ENCODE peak calls at places on chromosomes 11 and 22, in seven cellular contexts. One of them, this sample, is unnamed.

GRCh38 chr22:39309364-39309861 is 10.0 kb downstream of the RPL3 start:
- DNase-seq in HFF-Myc: no peak
- DNase-seq in Peyer's patch: no peak
- DNase-seq in right atrium auricular region: peak
- DNase-seq in astrocyte of the cerebellum: no peak
- DNase-seq in ascending aorta: no peak
- DNase-seq in H1: peak
- DNase-seq in this sample: no peak

GRCh38 chr22:24585927-24586546 is 6.8 kb downstream of the LRRC75B start:
- DNase-seq in right atrium auricular region: no peak
- DNase-seq in ascending aorta: no peak
- DNase-seq in HFF-Myc: no peak
- DNase-seq in H1: no peak
- DNase-seq in astrocyte of the cerebellum: no peak
- DNase-seq in Peyer's patch: no peak
- DNase-seq in this sample: no peak

GRCh38 chr22:17637490-17638181 is 921 bp upstream of the BCL2L13 start:
- DNase-seq in HFF-Myc: no peak
- DNase-seq in ascending aorta: no peak
- DNase-seq in astrocyte of the cerebellum: no peak
- DNase-seq in Peyer's patch: no peak
- DNase-seq in H1: no peak
- DNase-seq in right atrium auricular region: no peak
- DNase-seq in this sample: no peak

GRCh38 chr11:119797736-119798135 is 68.7 kb upstream of the NECTIN1 start:
- DNase-seq in Peyer's patch: no peak
- DNase-seq in astrocyte of the cerebellum: no peak
- DNase-seq in HFF-Myc: no peak
- DNase-seq in ascending aorta: no peak
- DNase-seq in right atrium auricular region: no peak
- DNase-seq in H1: no peak
- DNase-seq in this sample: no peak

GRCh38 chr22:50436841-50437341 is 37.9 kb downstream of the SBF1 start:
- DNase-seq in right atrium auricular region: no peak
- DNase-seq in Peyer's patch: no peak
- DNase-seq in HFF-Myc: no peak
- DNase-seq in H1: no peak
- DNase-seq in ascending aorta: peak
- DNase-seq in astrocyte of the cerebellum: no peak
- DNase-seq in this sample: no peak

GRCh38 chr11:22875869-22876473 is 15.7 kb upstream of the CCDC179 start:
- DNase-seq in H1: peak
- DNase-seq in HFF-Myc: peak
- DNase-seq in right atrium auricular region: no peak
- DNase-seq in ascending aorta: no peak
- DNase-seq in Peyer's patch: peak
- DNase-seq in astrocyte of the cerebellum: peak
- DNase-seq in this sample: peak

GRCh38 chr11:3832816-3833215 is 7.9 kb downstream of the RHOG start:
- DNase-seq in HFF-Myc: no peak
- DNase-seq in H1: no peak
- DNase-seq in Peyer's patch: no peak
- DNase-seq in right atrium auricular region: no peak
- DNase-seq in astrocyte of the cerebellum: no peak
- DNase-seq in ascending aorta: no peak
- DNase-seq in this sample: no peak

GRCh38 chr22:31995046-31995445 is 48.0 kb upstream of the SLC5A1 start:
- DNase-seq in astrocyte of the cerebellum: no peak
- DNase-seq in Peyer's patch: no peak
- DNase-seq in ascending aorta: no peak
- DNase-seq in HFF-Myc: no peak
- DNase-seq in H1: no peak
- DNase-seq in right atrium auricular region: no peak
- DNase-seq in this sample: no peak

GRCh38 chr11:102343789-102344188 is 3.2 kb upstream of the BIRC2 start:
- DNase-seq in right atrium auricular region: no peak
- DNase-seq in astrocyte of the cerebellum: no peak
- DNase-seq in HFF-Myc: no peak
- DNase-seq in Peyer's patch: no peak
- DNase-seq in H1: no peak
- DNase-seq in ascending aorta: no peak
- DNase-seq in this sample: no peak

GRCh38 chr11:69131644-69132300 is 24.0 kb upstream of the SMIM38 start:
- DNase-seq in Peyer's patch: no peak
- DNase-seq in right atrium auricular region: peak
- DNase-seq in astrocyte of the cerebellum: peak
- DNase-seq in H1: peak
- DNase-seq in ascending aorta: peak
- DNase-seq in HFF-Myc: peak
- DNase-seq in this sample: peak

GRCh38 chr11:122717264-122717867 is 61.8 kb downstream of the UBASH3B start:
- DNase-seq in right atrium auricular region: no peak
- DNase-seq in astrocyte of the cerebellum: no peak
- DNase-seq in HFF-Myc: no peak
- DNase-seq in H1: no peak
- DNase-seq in Peyer's patch: peak
- DNase-seq in ascending aorta: no peak
- DNase-seq in this sample: no peak

GRCh38 chr11:65386307-65387081 is at the start of gene FRMD8:
- DNase-seq in astrocyte of the cerebellum: peak
- DNase-seq in ascending aorta: peak
- DNase-seq in H1: peak
- DNase-seq in right atrium auricular region: peak
- DNase-seq in HFF-Myc: no peak
- DNase-seq in Peyer's patch: peak
- DNase-seq in this sample: peak

GRCh38 chr11:75239551-75240290 is 853 bp upstream of the TPBGL start:
- DNase-seq in astrocyte of the cerebellum: no peak
- DNase-seq in ascending aorta: no peak
- DNase-seq in HFF-Myc: no peak
- DNase-seq in right atrium auricular region: no peak
- DNase-seq in H1: no peak
- DNase-seq in Peyer's patch: peak
- DNase-seq in this sample: no peak

GRCh38 chr11:60193687-60194433 is 11.0 kb upstream of the MS4A6A start:
- DNase-seq in HFF-Myc: no peak
- DNase-seq in Peyer's patch: peak
- DNase-seq in H1: peak
- DNase-seq in ascending aorta: no peak
- DNase-seq in right atrium auricular region: peak
- DNase-seq in astrocyte of the cerebellum: no peak
- DNase-seq in this sample: peak

GRCh38 chr22:19109198-19110063 is 12.8 kb downstream of the DGCR2 start:
- DNase-seq in right atrium auricular region: no peak
- DNase-seq in ascending aorta: no peak
- DNase-seq in H1: no peak
- DNase-seq in Peyer's patch: peak
- DNase-seq in HFF-Myc: no peak
- DNase-seq in astrocyte of the cerebellum: no peak
- DNase-seq in this sample: no peak

GRCh38 chr22:38719196-38719595 is 13.5 kb downstream of the GTPBP1 start:
- DNase-seq in ascending aorta: no peak
- DNase-seq in astrocyte of the cerebellum: no peak
- DNase-seq in HFF-Myc: no peak
- DNase-seq in Peyer's patch: no peak
- DNase-seq in H1: no peak
- DNase-seq in right atrium auricular region: no peak
- DNase-seq in this sample: no peak

GRCh38 chr11:104254347-104254746 is 90.4 kb upstream of the PDGFD start:
- DNase-seq in astrocyte of the cerebellum: no peak
- DNase-seq in ascending aorta: no peak
- DNase-seq in H1: peak
- DNase-seq in HFF-Myc: peak
- DNase-seq in Peyer's patch: no peak
- DNase-seq in right atrium auricular region: no peak
- DNase-seq in this sample: no peak

GRCh38 chr11:9787981-9788521 is 124.2 kb downstream of the SWAP70 start:
- DNase-seq in right atrium auricular region: no peak
- DNase-seq in H1: no peak
- DNase-seq in ascending aorta: no peak
- DNase-seq in Peyer's patch: no peak
- DNase-seq in astrocyte of the cerebellum: peak
- DNase-seq in HFF-Myc: peak
- DNase-seq in this sample: no peak

GRCh38 chr22:26139320-26139719 is 29.9 kb upstream of the SEZ6L start:
- DNase-seq in right atrium auricular region: no peak
- DNase-seq in ascending aorta: no peak
- DNase-seq in HFF-Myc: no peak
- DNase-seq in H1: no peak
- DNase-seq in astrocyte of the cerebellum: no peak
- DNase-seq in Peyer's patch: no peak
- DNase-seq in this sample: no peak

GRCh38 chr22:46078241-46079092 is 71.9 kb upstream of the PPARA start:
- DNase-seq in right atrium auricular region: peak
- DNase-seq in H1: no peak
- DNase-seq in astrocyte of the cerebellum: no peak
- DNase-seq in ascending aorta: peak
- DNase-seq in Peyer's patch: no peak
- DNase-seq in HFF-Myc: no peak
- DNase-seq in this sample: no peak

GRCh38 chr11:130915556-130916237 is 582 bp downstream of the SNX19 start:
- DNase-seq in Peyer's patch: no peak
- DNase-seq in H1: no peak
- DNase-seq in ascending aorta: no peak
- DNase-seq in right atrium auricular region: no peak
- DNase-seq in astrocyte of the cerebellum: no peak
- DNase-seq in HFF-Myc: no peak
- DNase-seq in this sample: no peak

GRCh38 chr11:73787643-73788537 is at the start of gene MRPL48:
- DNase-seq in astrocyte of the cerebellum: peak
- DNase-seq in HFF-Myc: peak
- DNase-seq in H1: peak
- DNase-seq in ascending aorta: peak
- DNase-seq in Peyer's patch: peak
- DNase-seq in right atrium auricular region: peak
- DNase-seq in this sample: peak

GRCh38 chr11:5550440-5551095 is 2.2 kb upstream of the OR52H1 start:
- DNase-seq in ascending aorta: no peak
- DNase-seq in astrocyte of the cerebellum: peak
- DNase-seq in right atrium auricular region: no peak
- DNase-seq in HFF-Myc: peak
- DNase-seq in H1: no peak
- DNase-seq in Peyer's patch: no peak
- DNase-seq in this sample: no peak

GRCh38 chr11:64859542-64860414 is 15.3 kb upstream of the CDC42BPG start:
- DNase-seq in astrocyte of the cerebellum: no peak
- DNase-seq in HFF-Myc: no peak
- DNase-seq in right atrium auricular region: no peak
- DNase-seq in Peyer's patch: peak
- DNase-seq in H1: no peak
- DNase-seq in ascending aorta: no peak
- DNase-seq in this sample: no peak

GRCh38 chr22:21026783-21027692 is 5.3 kb downstream of the SLC7A4 start:
- DNase-seq in right atrium auricular region: no peak
- DNase-seq in astrocyte of the cerebellum: peak
- DNase-seq in Peyer's patch: no peak
- DNase-seq in HFF-Myc: no peak
- DNase-seq in ascending aorta: no peak
- DNase-seq in H1: no peak
- DNase-seq in this sample: no peak

GRCh38 chr11:25529572-25529971 is 802.4 kb upstream of the ANO3 start:
- DNase-seq in right atrium auricular region: no peak
- DNase-seq in ascending aorta: no peak
- DNase-seq in Peyer's patch: no peak
- DNase-seq in H1: no peak
- DNase-seq in HFF-Myc: no peak
- DNase-seq in astrocyte of the cerebellum: no peak
- DNase-seq in this sample: no peak
- TF ChIP-seq CTCF in right atrium auricular region: no peak
- TF ChIP-seq CTCF in ascending aorta: no peak
- TF ChIP-seq CTCF in Peyer's patch: no peak
- TF ChIP-seq CTCF in H1: no peak
- TF ChIP-seq CTCF in HFF-Myc: no peak
- TF ChIP-seq CTCF in astrocyte of the cerebellum: no peak
- TF ChIP-seq CTCF in this sample: no peak

DNA sequence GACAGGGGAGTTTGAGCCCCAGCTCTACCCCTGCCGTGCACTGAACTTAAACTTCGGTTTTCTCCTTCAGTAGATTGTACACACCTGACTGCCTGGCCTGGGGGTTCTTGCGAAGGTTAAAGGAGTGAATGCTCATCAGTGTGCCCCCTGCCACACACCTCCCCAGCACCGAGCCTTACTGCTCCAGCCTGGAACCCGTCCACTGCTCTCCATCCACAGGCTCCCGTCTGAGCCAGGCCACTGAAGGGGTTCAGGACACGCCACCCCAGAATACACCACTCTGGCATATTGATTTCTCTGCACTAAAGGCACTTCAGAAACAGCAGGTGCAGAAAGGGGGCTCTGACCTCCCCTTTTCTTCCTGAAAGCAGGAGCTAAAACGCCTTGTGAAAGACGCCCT is 1.7 kb upstream of the SSTR3 start:
- DNase-seq in Peyer's patch: no peak
- DNase-seq in right atrium auricular region: no peak
- DNase-seq in H1: no peak
- DNase-seq in HFF-Myc: no peak
- DNase-seq in ascending aorta: no peak
- DNase-seq in astrocyte of the cerebellum: no peak
- DNase-seq in this sample: no peak
- TF ChIP-seq CTCF in Peyer's patch: no peak
- TF ChIP-seq CTCF in right atrium auricular region: no peak
- TF ChIP-seq CTCF in H1: no peak
- TF ChIP-seq CTCF in HFF-Myc: no peak
- TF ChIP-seq CTCF in ascending aorta: no peak
- TF ChIP-seq CTCF in astrocyte of the cerebellum: no peak
- TF ChIP-seq CTCF in this sample: no peak

GRCh38 chr11:113389288-113389687 is 1.7 kb downstream of the ANKK1 start:
- DNase-seq in Peyer's patch: no peak
- DNase-seq in right atrium auricular region: no peak
- DNase-seq in ascending aorta: no peak
- DNase-seq in astrocyte of the cerebellum: no peak
- DNase-seq in H1: no peak
- DNase-seq in HFF-Myc: no peak
- DNase-seq in this sample: no peak

GRCh38 chr11:113386866-113387265 is 713 bp upstream of the ANKK1 start:
- DNase-seq in Peyer's patch: no peak
- DNase-seq in ascending aorta: no peak
- DNase-seq in right atrium auricular region: no peak
- DNase-seq in HFF-Myc: no peak
- DNase-seq in astrocyte of the cerebellum: no peak
- DNase-seq in H1: no peak
- DNase-seq in this sample: no peak

GRCh38 chr11:113385749-113386148 is 1.8 kb upstream of the ANKK1 start:
- DNase-seq in H1: no peak
- DNase-seq in HFF-Myc: no peak
- DNase-seq in Peyer's patch: no peak
- DNase-seq in right atrium auricular region: no peak
- DNase-seq in astrocyte of the cerebellum: no peak
- DNase-seq in ascending aorta: no peak
- DNase-seq in this sample: no peak

GRCh38 chr11:113384551-113384950 is 3.0 kb upstream of the ANKK1 start:
- DNase-seq in Peyer's patch: no peak
- DNase-seq in HFF-Myc: peak
- DNase-seq in right atrium auricular region: no peak
- DNase-seq in astrocyte of the cerebellum: peak
- DNase-seq in ascending aorta: no peak
- DNase-seq in H1: no peak
- DNase-seq in this sample: no peak

GRCh38 chr11:113387605-113388211 is at the start of gene ANKK1:
- DNase-seq in right atrium auricular region: no peak
- DNase-seq in HFF-Myc: no peak
- DNase-seq in H1: peak
- DNase-seq in astrocyte of the cerebellum: no peak
- DNase-seq in ascending aorta: no peak
- DNase-seq in Peyer's patch: no peak
- DNase-seq in this sample: peak
- TF ChIP-seq CTCF in right atrium auricular region: no peak
- TF ChIP-seq CTCF in HFF-Myc: peak
- TF ChIP-seq CTCF in H1: peak
- TF ChIP-seq CTCF in astrocyte of the cerebellum: no peak
- TF ChIP-seq CTCF in ascending aorta: no peak
- TF ChIP-seq CTCF in Peyer's patch: peak
- TF ChIP-seq CTCF in this sample: no peak

GRCh38 chr11:125428486-125429173 is 67.4 kb downstream of the FEZ1 start:
- DNase-seq in HFF-Myc: no peak
- DNase-seq in right atrium auricular region: no peak
- DNase-seq in ascending aorta: no peak
- DNase-seq in H1: no peak
- DNase-seq in Peyer's patch: no peak
- DNase-seq in astrocyte of the cerebellum: no peak
- DNase-seq in this sample: no peak
- TF ChIP-seq CTCF in HFF-Myc: no peak
- TF ChIP-seq CTCF in right atrium auricular region: no peak
- TF ChIP-seq CTCF in ascending aorta: no peak
- TF ChIP-seq CTCF in H1: peak
- TF ChIP-seq CTCF in Peyer's patch: no peak
- TF ChIP-seq CTCF in astrocyte of the cerebellum: no peak
- TF ChIP-seq CTCF in this sample: no peak

This sample was measured in mesothelial cell of epicardium.